ENCODE peak calls at places on chromosomes 12 and 14, in six cellular contexts. One of them, this sample, is unnamed.
A peak's percentile ranks its signal among the peaks of the same experiment; 100 is the strongest.

GRCh38 chr12:52233462-52234141 is 559 bp downstream of the KRT7 start:
- DNase-seq in heart left ventricle: no peak
- DNase-seq in neural progenitor cell: peak; percentile 35
- DNase-seq in uterus: no peak
- DNase-seq in kidney: peak; percentile 70
- DNase-seq in fibroblast of lung: no peak
- DNase-seq in this sample: no peak

GRCh38 chr12:34401659-34402227 is 379.4 kb downstream of the ALG10 start:
- DNase-seq in heart left ventricle: peak; percentile 2
- DNase-seq in neural progenitor cell: no peak
- DNase-seq in uterus: peak; percentile 2
- DNase-seq in kidney: peak; percentile 36
- DNase-seq in fibroblast of lung: no peak
- DNase-seq in this sample: no peak

GRCh38 chr14:56160058-56160457 is 41.8 kb downstream of the PELI2 start:
- DNase-seq in heart left ventricle: no peak
- DNase-seq in neural progenitor cell: no peak
- DNase-seq in uterus: no peak
- DNase-seq in kidney: no peak
- DNase-seq in fibroblast of lung: no peak
- DNase-seq in this sample: no peak

GRCh38 chr14:71753976-71754375 is 178.3 kb upstream of the RGS6 start:
- DNase-seq in heart left ventricle: no peak
- DNase-seq in neural progenitor cell: no peak
- DNase-seq in uterus: no peak
- DNase-seq in kidney: no peak
- DNase-seq in fibroblast of lung: no peak
- DNase-seq in this sample: no peak

GRCh38 chr12:52522346-52523011 is 2.3 kb upstream of the KRT5 start:
- DNase-seq in heart left ventricle: no peak
- DNase-seq in neural progenitor cell: no peak
- DNase-seq in uterus: no peak
- DNase-seq in kidney: no peak
- DNase-seq in fibroblast of lung: no peak
- DNase-seq in this sample: no peak

GRCh38 chr12:127785535-127785934 is 481.4 kb upstream of the TMEM132C start:
- DNase-seq in heart left ventricle: no peak
- DNase-seq in neural progenitor cell: no peak
- DNase-seq in uterus: no peak
- DNase-seq in kidney: no peak
- DNase-seq in fibroblast of lung: no peak
- DNase-seq in this sample: no peak

GRCh38 chr14:71411280-71411595 is 504.0 kb downstream of the PCNX1 start:
- DNase-seq in heart left ventricle: no peak
- DNase-seq in neural progenitor cell: no peak
- DNase-seq in uterus: no peak
- DNase-seq in kidney: no peak
- DNase-seq in fibroblast of lung: no peak
- DNase-seq in this sample: no peak

GRCh38 chr12:121893901-121894540 is 5.4 kb downstream of the PSMD9 start:
- DNase-seq in heart left ventricle: no peak
- DNase-seq in neural progenitor cell: no peak
- DNase-seq in uterus: no peak
- DNase-seq in kidney: no peak
- DNase-seq in fibroblast of lung: peak; percentile 78
- DNase-seq in this sample: peak; percentile 50

GRCh38 chr12:118398878-118399277 is 22.5 kb downstream of the SUDS3 start:
- DNase-seq in heart left ventricle: no peak
- DNase-seq in neural progenitor cell: no peak
- DNase-seq in uterus: no peak
- DNase-seq in kidney: no peak
- DNase-seq in fibroblast of lung: no peak
- DNase-seq in this sample: no peak

GRCh38 chr14:22839159-22839779 is 2.9 kb downstream of the MMP14 start:
- DNase-seq in heart left ventricle: no peak
- DNase-seq in neural progenitor cell: no peak
- DNase-seq in uterus: peak; percentile 58
- DNase-seq in kidney: no peak
- DNase-seq in fibroblast of lung: peak; percentile 81
- DNase-seq in this sample: no peak

GRCh38 chr14:55373784-55374725 is 37.6 kb downstream of the ATG14 start:
- DNase-seq in heart left ventricle: no peak
- DNase-seq in neural progenitor cell: no peak
- DNase-seq in uterus: no peak
- DNase-seq in kidney: no peak
- DNase-seq in fibroblast of lung: no peak
- DNase-seq in this sample: no peak

GRCh38 chr12:82862876-82863649 is 176.4 kb downstream of the TMTC2 start:
- DNase-seq in heart left ventricle: no peak
- DNase-seq in neural progenitor cell: no peak
- DNase-seq in uterus: no peak
- DNase-seq in kidney: no peak
- DNase-seq in fibroblast of lung: no peak
- DNase-seq in this sample: no peak

GRCh38 chr12:121086896-121087295 is 45.8 kb upstream of the P2RX7 start:
- DNase-seq in heart left ventricle: no peak
- DNase-seq in neural progenitor cell: no peak
- DNase-seq in uterus: no peak
- DNase-seq in kidney: no peak
- DNase-seq in fibroblast of lung: no peak
- DNase-seq in this sample: no peak

GRCh38 chr14:55807992-55808391 is 228.0 kb downstream of the KTN1 start:
- DNase-seq in heart left ventricle: no peak
- DNase-seq in neural progenitor cell: no peak
- DNase-seq in uterus: no peak
- DNase-seq in kidney: no peak
- DNase-seq in fibroblast of lung: no peak
- DNase-seq in this sample: no peak

GRCh38 chr14:76836029-76836630 is 9.9 kb downstream of the LRRC74A start:
- DNase-seq in heart left ventricle: no peak
- DNase-seq in neural progenitor cell: no peak
- DNase-seq in uterus: no peak
- DNase-seq in kidney: no peak
- DNase-seq in fibroblast of lung: no peak
- DNase-seq in this sample: no peak

GRCh38 chr12:124398578-124399227 is 103.8 kb downstream of the RFLNA start:
- DNase-seq in heart left ventricle: peak; percentile 63
- DNase-seq in neural progenitor cell: no peak
- DNase-seq in uterus: peak; percentile 92
- DNase-seq in kidney: no peak
- DNase-seq in fibroblast of lung: no peak
- DNase-seq in this sample: no peak

GRCh38 chr12:57475271-57476161 is 4.2 kb downstream of the ARHGAP9 start:
- DNase-seq in heart left ventricle: peak; percentile 23
- DNase-seq in neural progenitor cell: peak; percentile 68
- DNase-seq in uterus: no peak
- DNase-seq in kidney: peak; percentile 82
- DNase-seq in fibroblast of lung: no peak
- DNase-seq in this sample: no peak

GRCh38 chr12:57476993-57477709 is 2.5 kb downstream of the ARHGAP9 start:
- DNase-seq in heart left ventricle: no peak
- DNase-seq in neural progenitor cell: no peak
- DNase-seq in uterus: no peak
- DNase-seq in kidney: no peak
- DNase-seq in fibroblast of lung: no peak
- DNase-seq in this sample: no peak

GRCh38 chr12:57474862-57475261 is 4.8 kb downstream of the ARHGAP9 start:
- DNase-seq in heart left ventricle: no peak
- DNase-seq in neural progenitor cell: no peak
- DNase-seq in uterus: no peak
- DNase-seq in kidney: peak; percentile 36
- DNase-seq in fibroblast of lung: no peak
- DNase-seq in this sample: no peak

GRCh38 chr12:57477710-57478681 is 1.7 kb downstream of the ARHGAP9 start:
- DNase-seq in heart left ventricle: no peak
- DNase-seq in neural progenitor cell: no peak
- DNase-seq in uterus: no peak
- DNase-seq in kidney: no peak
- DNase-seq in fibroblast of lung: no peak
- DNase-seq in this sample: no peak

DNA sequence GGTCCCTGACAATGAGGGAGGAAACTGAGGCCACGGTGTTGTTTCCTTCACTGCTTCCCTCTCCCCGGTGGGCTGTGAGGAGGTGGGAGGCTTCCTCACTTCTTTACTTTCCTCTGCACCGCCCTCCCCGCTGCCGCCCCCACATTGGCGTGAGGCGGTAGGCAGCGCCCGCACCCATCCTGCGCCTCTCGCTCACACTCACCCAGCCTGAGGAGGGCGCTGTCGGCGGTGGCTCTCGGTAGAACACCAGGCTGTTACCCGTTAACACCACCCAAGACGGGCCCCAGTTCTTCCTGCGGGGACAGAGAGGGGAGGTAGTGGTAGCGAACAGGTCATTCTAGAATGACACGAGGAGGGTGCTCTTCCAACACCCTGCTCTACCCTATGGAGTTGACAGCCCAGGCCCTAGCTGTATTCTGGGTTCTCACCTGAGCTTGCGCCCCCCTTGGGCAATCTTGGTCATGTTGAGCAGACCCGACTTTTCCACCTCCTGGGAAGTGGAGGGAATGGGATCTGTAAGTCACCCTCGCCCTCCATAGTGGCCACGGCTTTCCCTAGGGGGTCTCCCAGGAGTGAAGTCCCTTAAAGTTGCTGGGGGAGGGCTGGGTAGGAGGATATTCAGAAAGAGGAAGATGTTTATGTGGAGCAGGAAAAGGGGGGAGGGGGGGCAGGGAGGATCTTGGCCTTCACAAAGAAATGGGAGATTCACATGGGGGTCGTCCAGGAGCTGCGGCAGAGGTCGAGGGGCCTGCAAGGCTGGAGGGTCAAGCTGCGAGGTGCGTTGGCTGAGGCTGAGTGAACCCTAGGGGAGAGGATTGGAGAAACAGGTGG is 3.3 kb downstream of the ARHGAP9 start:
- DNase-seq in heart left ventricle: no peak
- DNase-seq in neural progenitor cell: no peak
- DNase-seq in uterus: no peak
- DNase-seq in kidney: peak; percentile 78
- DNase-seq in fibroblast of lung: no peak
- DNase-seq in this sample: no peak
- TF ChIP-seq CTCF in heart left ventricle: no peak
- TF ChIP-seq CTCF in neural progenitor cell: peak; percentile 44
- TF ChIP-seq CTCF in uterus: no peak
- TF ChIP-seq CTCF in kidney: no peak
- TF ChIP-seq CTCF in fibroblast of lung: no peak
- TF ChIP-seq CTCF in this sample: peak; percentile 25

GRCh38 chr14:93787465-93788306 is 599 bp downstream of the PRIMA1 start:
- DNase-seq in heart left ventricle: no peak
- DNase-seq in neural progenitor cell: peak; percentile 77
- DNase-seq in uterus: no peak
- DNase-seq in kidney: no peak
- DNase-seq in fibroblast of lung: no peak
- DNase-seq in this sample: no peak

GRCh38 chr14:93790966-93791365 is 2.7 kb upstream of the PRIMA1 start:
- DNase-seq in heart left ventricle: no peak
- DNase-seq in neural progenitor cell: no peak
- DNase-seq in uterus: no peak
- DNase-seq in kidney: no peak
- DNase-seq in fibroblast of lung: no peak
- DNase-seq in this sample: no peak

GRCh38 chr14:93789366-93790130 is 1.3 kb upstream of the PRIMA1 start:
- DNase-seq in heart left ventricle: no peak
- DNase-seq in neural progenitor cell: peak; percentile 42
- DNase-seq in uterus: no peak
- DNase-seq in kidney: no peak
- DNase-seq in fibroblast of lung: no peak
- DNase-seq in this sample: no peak

GRCh38 chr14:93788557-93789365 is 476 bp upstream of the PRIMA1 start:
- DNase-seq in heart left ventricle: peak; percentile 38
- DNase-seq in neural progenitor cell: peak; percentile 80
- DNase-seq in uterus: peak; percentile 74
- DNase-seq in kidney: no peak
- DNase-seq in fibroblast of lung: no peak
- DNase-seq in this sample: no peak

DNA sequence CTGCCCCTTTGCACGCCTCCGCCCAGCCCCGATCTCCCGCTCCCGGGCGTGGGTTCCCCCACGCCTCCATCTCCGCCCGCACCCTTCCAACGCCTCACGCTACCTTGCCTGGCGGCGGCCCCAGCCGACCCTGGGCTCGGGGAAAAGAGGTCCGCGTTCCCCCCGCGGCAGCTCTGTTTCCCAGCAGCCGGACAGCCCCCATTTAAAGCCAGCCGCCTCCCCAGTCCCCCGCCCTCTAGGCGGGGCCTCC is at the start of gene PRIMA1:
- DNase-seq in heart left ventricle: no peak
- DNase-seq in neural progenitor cell: no peak
- DNase-seq in uterus: peak; percentile 39
- DNase-seq in kidney: no peak
- DNase-seq in fibroblast of lung: no peak
- DNase-seq in this sample: no peak
- H3K4me3 ChIP-seq in heart left ventricle: peak within 1 kb of the TSS; percentile 51
- H3K4me3 ChIP-seq in neural progenitor cell: peak within 1 kb of the TSS; percentile 94
- H3K4me3 ChIP-seq in uterus: peak within 1 kb of the TSS; percentile 61
- H3K4me3 ChIP-seq in kidney: no peak within 1 kb of the TSS
- H3K4me3 ChIP-seq in fibroblast of lung: no peak within 1 kb of the TSS
- H3K4me3 ChIP-seq in this sample: no peak within 1 kb of the TSS

DNA sequence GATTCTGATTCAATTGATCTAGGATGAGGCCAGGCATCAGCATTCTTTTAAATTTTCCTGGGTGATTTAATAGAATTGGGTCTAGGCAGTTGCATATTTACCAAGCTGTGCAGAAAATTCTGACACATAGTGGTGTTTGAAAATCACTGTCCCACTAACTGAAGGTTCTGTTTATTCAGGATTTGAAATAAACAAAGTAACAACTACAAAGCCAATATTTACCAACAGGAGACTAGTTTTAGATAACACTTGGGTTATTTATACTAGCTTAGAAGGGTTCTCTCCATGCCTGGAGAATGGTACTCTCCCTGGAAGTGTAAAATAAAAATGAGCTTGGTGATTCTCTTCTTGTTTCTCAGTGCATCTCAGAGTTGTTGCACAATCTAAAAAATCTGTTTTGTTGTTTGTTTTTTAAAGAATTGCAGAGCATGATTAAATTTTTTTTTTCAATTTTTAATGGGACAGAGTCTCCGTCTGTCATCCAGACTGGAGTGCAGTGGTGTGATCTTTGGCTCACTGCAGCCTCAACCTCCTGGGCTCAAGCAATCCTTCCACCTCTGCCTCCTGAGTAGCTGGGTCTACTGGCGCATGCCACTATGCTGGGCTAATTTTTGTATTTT is 16.9 kb downstream of the BEST3 start:
- DNase-seq in heart left ventricle: no peak
- DNase-seq in neural progenitor cell: no peak
- DNase-seq in uterus: no peak
- DNase-seq in kidney: no peak
- DNase-seq in fibroblast of lung: no peak
- DNase-seq in this sample: no peak
- H3K27ac ChIP-seq in heart left ventricle: no peak overlapping the region
- H3K27ac ChIP-seq in neural progenitor cell: no peak overlapping the region
- H3K27ac ChIP-seq in uterus: no peak overlapping the region
- H3K27ac ChIP-seq in kidney: no peak overlapping the region
- H3K27ac ChIP-seq in fibroblast of lung: no peak overlapping the region
- H3K27ac ChIP-seq in this sample: no peak overlapping the region

DNA sequence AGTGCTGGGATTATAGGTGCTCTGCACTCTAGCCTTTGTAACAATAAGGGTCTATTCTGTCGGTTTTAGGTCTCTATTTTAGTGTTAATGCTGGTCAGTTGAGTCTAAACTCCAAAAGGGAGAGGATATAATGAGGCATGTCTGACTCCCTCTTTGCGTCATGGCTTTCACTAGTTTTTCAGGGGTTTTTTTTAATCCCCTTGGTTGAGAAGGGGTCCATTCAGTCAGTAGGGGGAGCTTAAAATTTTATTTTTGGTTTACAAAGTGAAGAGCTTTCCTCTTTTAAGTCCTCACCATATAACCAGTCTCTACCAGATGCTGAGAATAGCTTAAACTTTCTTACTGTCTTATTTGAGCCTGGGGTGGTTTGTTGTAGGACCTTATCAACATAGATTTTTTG is 106.9 kb downstream of the PRKCH start:
- DNase-seq in heart left ventricle: no peak
- DNase-seq in neural progenitor cell: no peak
- DNase-seq in uterus: no peak
- DNase-seq in kidney: no peak
- DNase-seq in fibroblast of lung: no peak
- DNase-seq in this sample: no peak
- TF ChIP-seq CTCF in heart left ventricle: no peak
- TF ChIP-seq CTCF in neural progenitor cell: peak; percentile 3
- TF ChIP-seq CTCF in uterus: no peak
- TF ChIP-seq CTCF in kidney: no peak
- TF ChIP-seq CTCF in fibroblast of lung: no peak
- TF ChIP-seq CTCF in this sample: no peak